ENCODE peak calls at places on chromosomes 13 and 19, in five cellular contexts. W, B, G, M and O are unnamed samples.

GRCh38 chr13:30877335-30877734 is 28.7 kb upstream of the MEDAG start:
- DNase-seq in W (no peak), B (no peak), G (no peak), M (no peak), O (no peak)

GRCh38 chr13:104487006-104487405 is 1420.8 kb upstream of the SLC10A2 start:
- DNase-seq in W (no peak), B (no peak), G (no peak), M (no peak), O (no peak)

GRCh38 chr19:1568320-1569019 is at the start of gene MEX3D:
- DNase-seq in W (peak), B (peak), G (peak), M (no peak), O (peak)

GRCh38 chr19:4067396-4068057 is 828 bp upstream of the ZBTB7A start:
- DNase-seq in W (no peak), B (no peak), G (peak), M (no peak), O (peak)

GRCh38 chr13:40792284-40793051 is 3.1 kb downstream of the SLC25A15 start:
- DNase-seq in W (peak), B (no peak), G (no peak), M (no peak), O (no peak)

GRCh38 chr13:98719527-98720250 is 32.8 kb downstream of the SLC15A1 start:
- DNase-seq in W (no peak), B (no peak), G (no peak), M (no peak), O (no peak)

GRCh38 chr19:16180611-16181010 is 4.6 kb upstream of the FAM32A start:
- DNase-seq in W (no peak), B (no peak), G (no peak), M (peak), O (no peak)

GRCh38 chr19:30165228-30165813 is 206.9 kb upstream of the ZNF536 start:
- DNase-seq in W (no peak), B (peak), G (no peak), M (no peak), O (no peak)

GRCh38 chr13:75861786-75862185 is 225.7 kb downstream of the LMO7 start:
- DNase-seq in W (no peak), B (no peak), G (no peak), M (no peak), O (no peak)

GRCh38 chr13:44103721-44104490 is 224.2 kb downstream of the LACC1 start:
- DNase-seq in W (no peak), B (no peak), G (no peak), M (no peak), O (peak)

GRCh38 chr13:78520425-78520824 is 82.9 kb downstream of the POU4F1 start:
- DNase-seq in W (peak), B (no peak), G (no peak), M (no peak), O (no peak)

GRCh38 chr13:31755211-31755610 is 15.9 kb downstream of the RXFP2 start:
- DNase-seq in W (no peak), B (no peak), G (no peak), M (no peak), O (no peak)

GRCh38 chr19:4061683-4062575 is 4.8 kb downstream of the ZBTB7A start:
- DNase-seq in W (no peak), B (no peak), G (no peak), M (no peak), O (peak)

GRCh38 chr19:48614436-48615144 is at the start of gene FAM83E:
- DNase-seq in W (peak), B (peak), G (no peak), M (no peak), O (peak)

GRCh38 chr13:106570354-106570822 is 2.5 kb upstream of the ARGLU1 start:
- DNase-seq in W (no peak), B (peak), G (peak), M (peak), O (peak)

GRCh38 chr19:36421749-36422481 is 3.5 kb upstream of the ZFP82 start:
- DNase-seq in W (no peak), B (no peak), G (no peak), M (no peak), O (no peak)

DNA sequence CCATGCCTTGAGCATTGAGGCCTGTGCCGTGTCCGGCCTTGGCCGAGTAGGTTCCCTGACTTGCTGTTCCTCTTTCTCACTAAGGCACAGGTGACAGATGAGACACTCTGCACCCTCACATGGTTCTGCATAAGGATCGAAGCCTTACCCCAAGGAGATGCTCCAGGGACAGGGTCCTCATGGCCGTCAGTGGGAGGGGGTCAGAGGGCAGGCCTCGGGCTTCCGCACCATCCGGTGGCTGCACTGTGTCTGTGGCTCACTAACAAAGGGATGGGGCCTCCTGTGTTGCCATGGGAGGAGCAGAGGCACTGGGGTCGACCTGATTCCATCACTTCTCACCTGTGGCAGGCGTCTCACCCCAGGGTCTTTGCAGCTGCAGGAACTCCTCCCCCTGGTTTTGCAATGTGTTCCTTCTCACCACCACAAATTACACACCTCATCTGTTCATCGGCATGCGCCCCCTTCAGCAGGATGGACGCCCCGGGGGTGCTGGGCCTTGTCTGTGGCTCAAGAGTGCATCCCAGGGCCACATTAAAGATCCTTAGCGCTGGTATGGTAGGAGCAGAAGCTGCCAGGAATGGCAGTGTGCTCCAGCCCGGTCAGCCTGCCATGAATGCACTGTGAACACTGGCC is 113.3 kb upstream of the SOX1 start:
- DNase-seq in W (no peak), B (peak), G (no peak), M (no peak), O (no peak)
- H3K4me3 ChIP-seq in W (no peak), B (no peak), G (no peak), M (no peak), O (no peak)

DNA sequence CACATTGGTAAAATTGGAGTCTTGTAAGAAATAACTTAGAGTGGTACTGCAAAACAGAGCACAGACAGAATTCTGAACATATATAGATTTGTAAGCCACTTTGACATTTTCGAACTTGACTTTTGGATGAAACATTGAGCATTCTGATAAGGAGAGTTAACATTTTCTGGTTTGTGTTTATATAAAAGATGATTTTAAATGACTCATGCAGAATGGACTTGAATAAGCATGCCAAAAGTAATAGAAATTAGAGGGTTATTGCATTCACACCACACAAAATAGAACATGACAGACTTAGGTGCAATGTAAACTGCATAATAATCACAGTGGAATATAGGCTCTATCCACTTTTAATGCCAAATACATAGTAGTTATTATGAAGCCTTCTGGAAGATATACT is 507.0 kb downstream of the DACH1 start:
- DNase-seq in W (no peak), B (no peak), G (no peak), M (no peak), O (no peak)
- TF ChIP-seq CTCF in W (no peak), B (no peak), G (no peak), M (no peak), O (no peak)

GRCh38 chr19:33803383-33803782 is 6.7 kb downstream of the KCTD15 start:
- DNase-seq in W (no peak), B (no peak), G (no peak), M (no peak), O (no peak)

GRCh38 chr19:33802801-33803200 is 6.1 kb downstream of the KCTD15 start:
- DNase-seq in W (no peak), B (no peak), G (no peak), M (no peak), O (no peak)

GRCh38 chr19:33805313-33805712 is 8.6 kb downstream of the KCTD15 start:
- DNase-seq in W (no peak), B (no peak), G (no peak), M (no peak), O (no peak)

GRCh38 chr19:33805840-33806433 is 9.3 kb downstream of the KCTD15 start:
- DNase-seq in W (no peak), B (no peak), G (no peak), M (no peak), O (no peak)

DNA sequence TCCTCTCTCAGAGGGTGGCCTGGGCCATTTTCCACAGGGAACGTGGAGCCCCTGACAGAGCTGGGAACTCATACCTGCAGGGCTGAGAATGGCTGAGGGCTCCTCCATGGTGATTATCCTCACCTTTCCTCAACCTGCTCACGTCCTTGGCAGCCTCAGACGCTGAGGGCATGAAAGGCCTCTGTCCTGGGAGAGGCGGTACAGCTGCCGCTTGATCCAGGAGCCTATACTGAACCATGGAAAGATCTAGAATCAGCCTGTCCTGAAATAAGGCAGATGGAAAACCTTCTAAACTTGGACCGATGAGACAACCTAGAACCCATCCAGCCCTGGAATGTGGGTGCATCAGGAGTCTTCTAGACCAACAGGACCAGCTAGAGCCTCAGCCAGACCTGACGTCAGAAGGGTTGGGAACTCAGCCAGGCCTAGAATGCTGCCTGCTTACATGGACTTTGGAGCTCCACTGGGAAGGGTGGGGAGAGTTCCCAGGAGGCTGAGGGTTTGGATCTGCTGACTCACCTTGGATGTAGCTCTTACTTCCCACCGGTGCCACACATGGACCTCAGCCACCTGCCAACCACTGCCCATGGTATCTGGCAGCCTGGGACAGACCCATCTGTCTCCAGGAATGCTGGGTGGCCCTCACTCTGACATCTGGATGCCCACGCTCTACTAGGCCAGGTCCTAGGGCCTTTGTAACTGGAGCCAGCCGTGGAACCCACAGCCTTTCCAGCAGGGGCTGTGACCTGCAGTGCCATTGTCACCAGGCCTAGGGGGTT is 7.5 kb downstream of the KCTD15 start:
- DNase-seq in W (no peak), B (no peak), G (peak), M (peak), O (peak)
- H3K4me3 ChIP-seq in W (no peak), B (no peak), G (no peak), M (no peak), O (no peak)

DNA sequence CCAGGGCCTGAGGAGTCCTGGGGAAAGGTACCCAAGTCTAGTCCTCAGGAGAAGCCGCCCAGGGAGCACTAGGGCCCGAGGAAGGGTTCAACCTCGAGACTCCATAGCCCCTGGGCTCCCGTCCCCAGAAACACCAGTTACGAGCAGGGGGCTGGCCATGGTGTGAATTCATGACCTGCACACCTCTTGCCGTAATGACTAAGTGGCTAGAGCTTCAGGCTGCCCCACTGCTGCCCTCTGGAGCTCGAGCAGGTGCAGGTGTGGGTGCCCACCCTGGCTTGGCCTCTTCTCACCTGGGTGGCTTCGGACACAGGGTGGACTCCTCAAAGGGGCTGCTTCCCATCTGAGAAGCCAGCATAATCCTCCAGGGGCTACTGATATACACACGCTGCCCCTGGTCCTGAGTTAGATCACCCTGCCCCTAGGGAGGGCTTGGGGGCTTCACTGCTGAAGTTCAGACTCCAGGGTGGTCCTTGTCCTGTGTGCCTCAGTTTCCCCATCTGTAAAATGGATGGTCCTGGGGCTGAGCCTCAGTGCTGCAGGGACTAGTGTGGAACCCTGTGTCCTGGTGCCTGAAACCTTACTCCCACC is 13.6 kb downstream of the SPC24 start:
- DNase-seq in W (no peak), B (peak), G (no peak), M (no peak), O (no peak)
- TF ChIP-seq CTCF in W (no peak), B (peak), G (no peak), M (peak), O (no peak)

DNA sequence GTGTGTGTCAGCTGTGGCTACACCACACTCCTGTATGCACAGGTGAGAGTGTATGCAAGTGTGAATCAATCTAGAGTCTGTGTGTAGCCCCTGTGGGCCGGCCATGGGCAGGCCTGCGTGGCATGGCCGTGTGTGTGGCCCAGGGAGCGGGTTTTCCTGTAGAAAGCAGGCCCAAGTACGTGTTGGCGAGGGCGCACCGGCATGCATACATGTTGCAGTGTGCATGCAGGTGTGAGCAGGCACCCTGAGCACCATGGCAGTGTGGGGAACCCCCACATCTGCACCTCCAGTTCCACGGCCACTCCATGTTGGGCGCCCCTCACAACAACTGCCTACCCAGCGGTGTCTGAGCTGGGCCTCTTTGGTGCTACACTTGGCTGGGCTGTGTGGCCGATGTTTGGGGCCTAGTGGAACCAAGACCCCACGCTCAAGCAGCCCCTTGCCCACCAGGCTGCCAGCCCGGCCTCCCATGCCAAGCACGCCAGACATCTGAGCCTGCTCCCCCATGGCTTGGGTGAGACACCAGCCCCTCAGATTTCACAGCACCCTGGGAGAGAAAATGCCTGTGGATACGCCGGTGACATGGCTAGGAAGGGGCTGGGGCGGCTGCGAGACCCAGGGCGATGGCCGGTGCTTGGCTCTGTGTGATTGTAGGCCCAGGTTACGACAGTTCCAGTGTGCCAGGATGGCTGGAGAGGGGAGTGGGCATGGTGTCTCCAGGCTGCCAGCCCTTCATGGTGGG is 2.1 kb downstream of the NFIX start:
- DNase-seq in W (no peak), B (no peak), G (no peak), M (no peak), O (no peak)
- H3K4me3 ChIP-seq in W (no peak), B (no peak), G (peak), M (peak), O (no peak)

DNA sequence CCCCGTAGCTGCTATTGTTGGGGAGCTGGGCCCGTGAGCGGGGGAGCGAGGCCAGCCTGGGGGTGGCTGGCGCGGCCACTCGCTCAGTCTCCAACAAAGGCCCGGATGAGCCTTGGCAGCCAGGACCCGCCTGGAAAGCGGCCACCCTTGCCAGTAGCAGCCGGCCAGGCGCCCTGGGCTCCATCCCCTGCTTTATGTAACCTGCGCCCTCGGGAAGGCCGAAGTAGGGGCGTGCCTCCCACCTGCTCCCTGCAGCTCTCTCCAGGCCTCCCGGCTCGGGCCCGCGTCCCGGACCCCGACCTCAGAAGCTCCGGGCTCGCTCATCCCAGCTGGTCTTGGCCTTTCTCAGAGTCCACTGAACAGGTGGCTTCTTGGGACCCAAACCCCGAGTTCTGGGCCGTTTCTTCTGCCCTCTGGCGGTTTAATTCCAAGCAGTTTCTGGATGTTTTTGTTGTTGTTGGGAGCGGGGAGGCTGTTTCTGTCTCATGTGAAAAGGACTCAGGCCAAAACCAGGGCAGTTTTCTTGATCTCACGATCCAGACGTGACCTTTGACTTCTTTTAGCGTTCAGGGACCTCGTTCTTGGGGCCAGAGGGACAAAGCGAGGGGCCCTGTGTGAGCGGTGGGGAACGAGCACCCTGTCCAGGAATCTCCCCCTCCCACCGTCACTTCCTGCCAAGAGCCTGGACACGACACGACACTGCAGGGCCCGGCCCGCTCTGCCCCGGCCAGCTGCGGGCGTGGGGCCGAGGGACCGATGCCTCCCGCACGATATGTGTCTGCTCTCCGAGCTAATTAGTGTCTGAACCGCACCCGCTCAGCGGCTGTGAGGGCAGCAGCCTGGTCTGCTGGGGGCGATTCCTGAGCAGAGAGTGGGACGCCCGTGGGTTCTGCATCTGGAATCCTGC is 1.3 kb downstream of the CDC34 start:
- DNase-seq in W (peak), B (peak), G (peak), M (peak), O (peak)
- TF ChIP-seq CTCF in W (peak), B (peak), G (peak), M (peak), O (peak)

GRCh38 chr13:34667356-34668218 is 274.5 kb upstream of the NBEA start:
- DNase-seq in W (no peak), B (no peak), G (no peak), M (no peak), O (no peak)

GRCh38 chr13:34675626-34676025 is 266.4 kb upstream of the NBEA start:
- DNase-seq in W (no peak), B (no peak), G (no peak), M (no peak), O (no peak)

GRCh38 chr13:34671136-34671535 is 270.9 kb upstream of the NBEA start:
- DNase-seq in W (no peak), B (no peak), G (no peak), M (no peak), O (no peak)

GRCh38 chr13:34678154-34678553 is 263.9 kb upstream of the NBEA start:
- DNase-seq in W (no peak), B (no peak), G (no peak), M (no peak), O (no peak)

DNA sequence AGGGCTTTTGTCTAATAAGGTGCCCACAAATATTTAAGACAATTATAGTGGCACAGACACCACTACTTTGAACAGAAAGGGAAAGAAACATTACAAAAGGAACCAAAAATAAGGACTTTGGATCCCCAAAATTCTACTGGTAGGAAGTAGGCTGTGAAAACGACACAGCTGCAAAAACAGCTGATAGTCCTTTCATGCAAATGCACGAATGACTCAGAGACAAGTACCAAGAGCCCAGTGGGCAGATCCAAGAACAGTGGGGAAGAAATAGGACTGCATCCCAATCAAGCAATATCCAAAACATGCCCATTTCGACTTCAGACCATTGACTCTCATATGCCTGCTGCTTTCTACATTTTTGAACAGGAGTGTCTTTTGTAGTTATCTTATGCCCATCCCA is 269.4 kb upstream of the NBEA start:
- DNase-seq in W (no peak), B (no peak), G (no peak), M (no peak), O (no peak)
- H3K4me3 ChIP-seq in W (no peak), B (no peak), G (no peak), M (no peak), O (no peak)

GRCh38 chr13:42561752-42562467 is 12.0 kb upstream of the TNFSF11 start:
- DNase-seq in W (peak), B (no peak), G (no peak), M (no peak), O (no peak)
- TF ChIP-seq CTCF in W (no peak), B (no peak), G (no peak), M (no peak), O (no peak)

GRCh38 chr19:14495678-14496028 is 274 bp downstream of the GIPC1 start:
- DNase-seq in W (no peak), B (no peak), G (no peak), M (no peak), O (peak)

GRCh38 chr19:14494910-14495677 is 833 bp downstream of the GIPC1 start:
- DNase-seq in W (no peak), B (no peak), G (no peak), M (no peak), O (peak)

GRCh38 chr19:14496029-14496848 is at the start of gene GIPC1:
- DNase-seq in W (peak), B (peak), G (peak), M (peak), O (peak)

GRCh38 chr19:14497347-14497921 is 1.5 kb upstream of the GIPC1 start:
- DNase-seq in W (no peak), B (no peak), G (peak), M (no peak), O (peak)

GRCh38 chr19:14496849-14497346 is 971 bp upstream of the GIPC1 start:
- DNase-seq in W (no peak), B (no peak), G (no peak), M (no peak), O (no peak)
- H3K4me3 ChIP-seq in W (no peak), B (no peak), G (peak), M (no peak), O (no peak)

GRCh38 chr13:24182703-24183081 is 22.2 kb downstream of the SPATA13 start:
- DNase-seq in W (no peak), B (no peak), G (no peak), M (no peak), O (no peak)
- TF ChIP-seq CTCF in W (no peak), B (no peak), G (no peak), M (no peak), O (no peak)